ENCODE peak calls at places on chromosomes 4 and X, in six cellular contexts. One of them, this sample, is unnamed.

GRCh38 chr4:84940960-84941359 is 25.5 kb downstream of the WDFY3 start:
- DNase-seq in H9: no peak
- DNase-seq in mesenchymal stem cell: no peak
- DNase-seq in H1: no peak
- DNase-seq in trophoblast cell: no peak
- DNase-seq in IMR-90: no peak
- DNase-seq in this sample: no peak

GRCh38 chrX:22987452-22987851 is 12.3 kb upstream of the DDX53 start:
- DNase-seq in H9: no peak
- DNase-seq in H1: no peak
- DNase-seq in mesenchymal stem cell: peak; percentile 60
- DNase-seq in trophoblast cell: no peak
- DNase-seq in IMR-90: peak; percentile 25
- DNase-seq in this sample: no peak

GRCh38 chr4:633976-634598 is 8.7 kb downstream of the PDE6B start:
- DNase-seq in H1: no peak
- DNase-seq in H9: peak; percentile 28
- DNase-seq in mesenchymal stem cell: no peak
- DNase-seq in IMR-90: no peak
- DNase-seq in trophoblast cell: no peak
- DNase-seq in this sample: no peak

GRCh38 chrX:101429934-101430333 is 21.9 kb downstream of the HNRNPH2 start:
- DNase-seq in H1: no peak
- DNase-seq in mesenchymal stem cell: peak; percentile 69
- DNase-seq in trophoblast cell: no peak
- DNase-seq in H9: no peak
- DNase-seq in IMR-90: peak; percentile 69
- DNase-seq in this sample: no peak

GRCh38 chr4:103947617-103948016 is 227.8 kb upstream of the TACR3 start:
- DNase-seq in H1: no peak
- DNase-seq in trophoblast cell: no peak
- DNase-seq in IMR-90: no peak
- DNase-seq in mesenchymal stem cell: no peak
- DNase-seq in H9: no peak
- DNase-seq in this sample: no peak

GRCh38 chr4:167897116-167897515 is 195.2 kb upstream of the ANXA10 start:
- DNase-seq in H1: no peak
- DNase-seq in H9: peak; percentile 89
- DNase-seq in mesenchymal stem cell: peak; percentile 30
- DNase-seq in trophoblast cell: peak; percentile 79
- DNase-seq in IMR-90: peak; percentile 63
- DNase-seq in this sample: peak; percentile 68

GRCh38 chr4:150722908-150723362 is 141.0 kb downstream of the MAB21L2 start:
- DNase-seq in trophoblast cell: no peak
- DNase-seq in IMR-90: no peak
- DNase-seq in mesenchymal stem cell: peak; percentile 16
- DNase-seq in H9: peak; percentile 38
- DNase-seq in H1: no peak
- DNase-seq in this sample: no peak

GRCh38 chrX:44314259-44314734 is 29.2 kb downstream of the EFHC2 start:
- DNase-seq in IMR-90: peak; percentile 35
- DNase-seq in H9: no peak
- DNase-seq in trophoblast cell: peak; percentile 33
- DNase-seq in mesenchymal stem cell: peak; percentile 33
- DNase-seq in H1: no peak
- DNase-seq in this sample: no peak

GRCh38 chr4:87461281-87461700 is 38.9 kb downstream of the NUDT9 start:
- DNase-seq in IMR-90: peak; percentile 50
- DNase-seq in H1: no peak
- DNase-seq in trophoblast cell: peak; percentile 2
- DNase-seq in mesenchymal stem cell: no peak
- DNase-seq in H9: no peak
- DNase-seq in this sample: no peak

GRCh38 chr4:12975511-12975910 is 508.6 kb downstream of the RAB28 start:
- DNase-seq in H9: no peak
- DNase-seq in trophoblast cell: no peak
- DNase-seq in H1: no peak
- DNase-seq in mesenchymal stem cell: no peak
- DNase-seq in IMR-90: no peak
- DNase-seq in this sample: no peak

GRCh38 chrX:96729053-96729452 is 44.4 kb downstream of the DIAPH2 start:
- DNase-seq in H9: no peak
- DNase-seq in mesenchymal stem cell: no peak
- DNase-seq in H1: no peak
- DNase-seq in trophoblast cell: no peak
- DNase-seq in IMR-90: no peak
- DNase-seq in this sample: no peak

GRCh38 chr4:82791179-82791578 is 7.4 kb downstream of the SCD5 start:
- DNase-seq in H9: peak; percentile 16
- DNase-seq in trophoblast cell: no peak
- DNase-seq in H1: no peak
- DNase-seq in mesenchymal stem cell: no peak
- DNase-seq in IMR-90: no peak
- DNase-seq in this sample: no peak

GRCh38 chrX:117641913-117642656 is 474.5 kb downstream of the KLHL13 start:
- DNase-seq in H9: no peak
- DNase-seq in IMR-90: no peak
- DNase-seq in H1: no peak
- DNase-seq in mesenchymal stem cell: no peak
- DNase-seq in trophoblast cell: no peak
- DNase-seq in this sample: no peak

GRCh38 chrX:53089224-53089842 is 4.6 kb upstream of the KANTR start:
- DNase-seq in trophoblast cell: peak; percentile 45
- DNase-seq in H9: no peak
- DNase-seq in IMR-90: peak; percentile 68
- DNase-seq in H1: no peak
- DNase-seq in mesenchymal stem cell: peak; percentile 70
- DNase-seq in this sample: no peak

GRCh38 chrX:121958886-121959285 is 911.5 kb downstream of the GLUD2 start:
- DNase-seq in H1: no peak
- DNase-seq in H9: no peak
- DNase-seq in IMR-90: no peak
- DNase-seq in trophoblast cell: no peak
- DNase-seq in mesenchymal stem cell: no peak
- DNase-seq in this sample: no peak

GRCh38 chrX:129719931-129720520 is 18.8 kb upstream of the XPNPEP2 start:
- DNase-seq in IMR-90: no peak
- DNase-seq in trophoblast cell: no peak
- DNase-seq in mesenchymal stem cell: no peak
- DNase-seq in H9: no peak
- DNase-seq in H1: no peak
- DNase-seq in this sample: no peak

GRCh38 chrX:119093991-119094741 is 21.4 kb downstream of the CT47C1 start:
- DNase-seq in H9: no peak
- DNase-seq in IMR-90: peak; percentile 4
- DNase-seq in trophoblast cell: no peak
- DNase-seq in mesenchymal stem cell: no peak
- DNase-seq in H1: no peak
- DNase-seq in this sample: no peak

GRCh38 chr4:56658410-56659003 is 22.6 kb downstream of the HOPX start:
- DNase-seq in trophoblast cell: no peak
- DNase-seq in H9: no peak
- DNase-seq in H1: no peak
- DNase-seq in mesenchymal stem cell: peak; percentile 52
- DNase-seq in IMR-90: no peak
- DNase-seq in this sample: no peak

GRCh38 chr4:5545271-5545670 is 163.1 kb downstream of the EVC2 start:
- DNase-seq in mesenchymal stem cell: no peak
- DNase-seq in trophoblast cell: no peak
- DNase-seq in H1: no peak
- DNase-seq in H9: no peak
- DNase-seq in IMR-90: peak; percentile 12
- DNase-seq in this sample: no peak

GRCh38 chr4:186882293-186882692 is 158.6 kb upstream of the FAT1 start:
- DNase-seq in H1: no peak
- DNase-seq in trophoblast cell: no peak
- DNase-seq in mesenchymal stem cell: no peak
- DNase-seq in IMR-90: no peak
- DNase-seq in H9: no peak
- DNase-seq in this sample: no peak

GRCh38 chrX:2572740-2573139 is 72.0 kb upstream of the DHRSX start:
- DNase-seq in IMR-90: no peak
- DNase-seq in trophoblast cell: no peak
- DNase-seq in mesenchymal stem cell: no peak
- DNase-seq in H9: no peak
- DNase-seq in H1: no peak
- DNase-seq in this sample: no peak

GRCh38 chr4:81137894-81138293 is 77.1 kb downstream of the PRKG2 start:
- DNase-seq in H1: no peak
- DNase-seq in mesenchymal stem cell: no peak
- DNase-seq in trophoblast cell: no peak
- DNase-seq in H9: no peak
- DNase-seq in IMR-90: no peak
- DNase-seq in this sample: no peak

GRCh38 chrX:52923781-52924241 is 26.7 kb downstream of the FAM156B start:
- DNase-seq in IMR-90: peak; percentile 69
- DNase-seq in trophoblast cell: peak; percentile 4
- DNase-seq in H9: no peak
- DNase-seq in mesenchymal stem cell: peak; percentile 43
- DNase-seq in H1: no peak
- DNase-seq in this sample: no peak

GRCh38 chr4:185782523-185782922 is 29.5 kb downstream of the SORBS2 start:
- DNase-seq in IMR-90: peak; percentile 65
- DNase-seq in mesenchymal stem cell: peak; percentile 46
- DNase-seq in H9: no peak
- DNase-seq in H1: no peak
- DNase-seq in trophoblast cell: peak; percentile 34
- DNase-seq in this sample: no peak

GRCh38 chrX:123859409-123859827 is 435 bp upstream of the XIAP start:
- DNase-seq in IMR-90: no peak
- DNase-seq in H9: no peak
- DNase-seq in trophoblast cell: no peak
- DNase-seq in H1: peak; percentile 74
- DNase-seq in mesenchymal stem cell: no peak
- DNase-seq in this sample: peak; percentile 3

DNA sequence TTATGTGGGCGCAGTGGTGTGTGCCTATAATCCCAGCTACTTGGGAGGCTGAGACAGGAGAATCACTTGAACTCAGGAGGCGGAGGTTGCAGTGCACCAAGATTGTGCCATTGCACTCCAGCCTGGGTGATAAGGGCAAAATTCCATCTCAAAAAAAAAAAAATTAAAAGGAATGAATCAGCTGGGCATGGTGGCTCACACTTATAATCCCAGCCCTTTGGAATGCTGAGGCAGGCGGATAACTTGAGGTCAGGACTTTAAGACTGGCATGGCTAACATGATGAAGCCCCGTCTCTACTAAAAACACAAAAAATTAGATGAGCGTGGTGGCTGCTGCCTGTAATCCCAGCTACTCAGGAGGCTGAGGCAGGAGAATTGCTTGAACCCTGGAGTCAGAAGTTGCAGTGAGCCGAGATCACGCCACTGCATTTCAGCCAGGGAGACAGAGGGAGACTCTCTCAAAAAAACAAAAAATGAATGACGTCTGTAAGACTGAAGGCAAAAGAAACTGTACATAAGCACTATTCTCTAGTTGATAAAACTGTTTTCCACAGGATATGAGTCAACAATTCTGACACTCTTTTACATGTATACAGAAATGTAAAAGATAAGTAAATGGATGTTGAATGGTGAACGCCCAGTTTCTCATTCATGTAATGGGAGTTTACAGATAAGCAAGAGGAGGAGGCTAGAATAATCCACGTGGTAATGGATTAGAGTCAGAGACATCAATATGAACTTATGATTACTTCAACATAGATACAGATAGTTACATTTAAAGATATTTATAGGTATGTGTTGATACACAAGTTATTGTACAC is 22.2 kb downstream of the CENPC start:
- DNase-seq in H9: no peak
- DNase-seq in IMR-90: peak; percentile 71
- DNase-seq in H1: no peak
- DNase-seq in mesenchymal stem cell: peak; percentile 91
- DNase-seq in trophoblast cell: no peak
- DNase-seq in this sample: no peak
- H4K91ac ChIP-seq in H9: no peak overlapping the region
- H4K91ac ChIP-seq in IMR-90: no peak overlapping the region
- H4K91ac ChIP-seq in H1: no peak overlapping the region
- H4K91ac ChIP-seq in mesenchymal stem cell: no peak overlapping the region
- H4K91ac ChIP-seq in trophoblast cell: no peak overlapping the region
- H4K91ac ChIP-seq in this sample: no peak overlapping the region

DNA sequence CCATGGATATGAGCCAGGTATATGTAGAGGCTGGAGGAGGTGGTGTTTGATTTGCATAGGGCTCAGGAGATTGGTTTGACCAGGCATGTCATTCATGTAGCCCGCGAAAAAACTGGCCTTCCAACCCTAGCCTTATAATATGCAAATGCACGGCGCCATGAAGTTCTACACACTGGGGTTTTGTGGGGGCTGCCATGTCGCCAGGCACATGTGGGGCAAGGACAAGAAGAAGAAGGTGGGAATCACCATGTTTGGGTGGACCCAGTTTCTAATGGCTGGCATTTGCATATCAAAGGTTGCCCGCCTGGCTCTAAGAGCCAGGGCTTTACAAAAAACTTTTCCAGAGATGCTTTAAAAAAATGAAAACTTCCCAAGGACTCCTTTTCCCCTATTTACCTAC is 1251.0 kb downstream of the PCDH18 start:
- DNase-seq in IMR-90: no peak
- DNase-seq in H9: peak; percentile 34
- DNase-seq in H1: peak; percentile 52
- DNase-seq in mesenchymal stem cell: no peak
- DNase-seq in trophoblast cell: no peak
- DNase-seq in this sample: no peak
- H2AFZ ChIP-seq in IMR-90: no peak overlapping the region
- H2AFZ ChIP-seq in H9: no peak overlapping the region
- H2AFZ ChIP-seq in H1: no peak overlapping the region
- H2AFZ ChIP-seq in mesenchymal stem cell: no peak overlapping the region
- H2AFZ ChIP-seq in trophoblast cell: no peak overlapping the region
- H2AFZ ChIP-seq in this sample: no peak overlapping the region

GRCh38 chrX:132119821-132120220 is 8.0 kb downstream of the FRMD7 start:
- DNase-seq in H1: no peak
- DNase-seq in mesenchymal stem cell: no peak
- DNase-seq in IMR-90: no peak
- DNase-seq in trophoblast cell: peak; percentile 23
- DNase-seq in H9: no peak
- DNase-seq in this sample: peak; percentile 45
- H2BK120ac ChIP-seq in H1: no peak overlapping the region
- H2BK120ac ChIP-seq in mesenchymal stem cell: no peak overlapping the region
- H2BK120ac ChIP-seq in IMR-90: no peak overlapping the region
- H2BK120ac ChIP-seq in trophoblast cell: no peak overlapping the region
- H2BK120ac ChIP-seq in H9: no peak overlapping the region
- H2BK120ac ChIP-seq in this sample: no peak overlapping the region

GRCh38 chr4:73250642-73251041 is 8.0 kb downstream of the ANKRD17 start:
- DNase-seq in H1: no peak
- DNase-seq in trophoblast cell: no peak
- DNase-seq in H9: no peak
- DNase-seq in mesenchymal stem cell: no peak
- DNase-seq in IMR-90: no peak
- DNase-seq in this sample: no peak

GRCh38 chr4:73248416-73248815 is 10.2 kb downstream of the ANKRD17 start:
- DNase-seq in IMR-90: no peak
- DNase-seq in mesenchymal stem cell: no peak
- DNase-seq in H1: no peak
- DNase-seq in H9: no peak
- DNase-seq in trophoblast cell: no peak
- DNase-seq in this sample: no peak

GRCh38 chr4:73245955-73246354 is 12.6 kb downstream of the ANKRD17 start:
- DNase-seq in trophoblast cell: no peak
- DNase-seq in H9: no peak
- DNase-seq in IMR-90: no peak
- DNase-seq in mesenchymal stem cell: no peak
- DNase-seq in H1: no peak
- DNase-seq in this sample: no peak

GRCh38 chr4:73248821-73249220 is 9.8 kb downstream of the ANKRD17 start:
- DNase-seq in mesenchymal stem cell: no peak
- DNase-seq in H1: no peak
- DNase-seq in H9: no peak
- DNase-seq in trophoblast cell: no peak
- DNase-seq in IMR-90: no peak
- DNase-seq in this sample: no peak

GRCh38 chr4:73244941-73245601 is 13.5 kb downstream of the ANKRD17 start:
- DNase-seq in mesenchymal stem cell: no peak
- DNase-seq in trophoblast cell: no peak
- DNase-seq in IMR-90: no peak
- DNase-seq in H1: no peak
- DNase-seq in H9: no peak
- DNase-seq in this sample: no peak
- H4K91ac ChIP-seq in mesenchymal stem cell: no peak overlapping the region
- H4K91ac ChIP-seq in trophoblast cell: no peak overlapping the region
- H4K91ac ChIP-seq in IMR-90: no peak overlapping the region
- H4K91ac ChIP-seq in H1: no peak overlapping the region
- H4K91ac ChIP-seq in H9: no peak overlapping the region
- H4K91ac ChIP-seq in this sample: no peak overlapping the region

This sample was measured in neuronal stem cell.